ENCODE peak calls at places on chromosomes 1 and 21, in ten cellular contexts. I is tibial artery; G is GM23338; O is AG09309; H is lung; M is vagina; X is CD8-positive, alpha-beta T cell; Z is left ventricle myocardium inferior; F is mucosa of descending colon; S is stomach. K is an unnamed sample.

GRCh38 chr1:25731626-25732370 is 68.2 kb upstream of the SELENON start:
- DNase-seq in I (no peak), G (no peak), O (no peak), H (no peak), M (no peak), X (no peak), Z (no peak), F (no peak), S (no peak), K (no peak)

GRCh38 chr1:26915204-26915842 is 1.5 kb upstream of the NR0B2 start:
- DNase-seq in I (no peak), G (no peak), O (no peak), H (peak), M (no peak), X (no peak), Z (peak), F (peak), S (peak), K (no peak)

GRCh38 chr1:156964431-156964830 is 44.0 kb downstream of the LRRC71 start:
- DNase-seq in I (no peak), G (no peak), O (no peak), H (no peak), M (no peak), X (no peak), Z (no peak), F (no peak), S (no peak), K (no peak)

GRCh38 chr1:15101112-15101760 is 52.3 kb upstream of the TMEM51 start:
- DNase-seq in I (no peak), G (no peak), O (no peak), H (no peak), M (no peak), X (no peak), Z (no peak), F (no peak), S (no peak), K (no peak)

GRCh38 chr1:228020686-228021525 is 14.1 kb downstream of the WNT3A start:
- DNase-seq in I (no peak), G (no peak), O (no peak), H (no peak), M (no peak), X (no peak), Z (no peak), F (no peak), S (no peak), K (no peak)

GRCh38 chr1:177032434-177032833 is 132.1 kb downstream of the ASTN1 start:
- DNase-seq in I (no peak), G (no peak), O (no peak), H (no peak), M (no peak), X (no peak), Z (no peak), F (no peak), S (no peak), K (no peak)

GRCh38 chr1:20402585-20403422 is 83.2 kb downstream of the CAMK2N1 start:
- DNase-seq in I (no peak), G (no peak), O (no peak), H (no peak), M (no peak), X (peak), Z (no peak), F (no peak), S (no peak), K (no peak)

GRCh38 chr21:28904961-28905435 is 87.7 kb downstream of the LTN1 start:
- DNase-seq in I (no peak), G (no peak), O (no peak), H (no peak), M (no peak), X (no peak), Z (no peak), F (peak), S (no peak), K (no peak)

GRCh38 chr1:176801553-176802020 is 338.6 kb downstream of the PAPPA2 start:
- DNase-seq in I (peak), G (no peak), O (no peak), H (no peak), M (no peak), X (no peak), Z (no peak), F (no peak), S (no peak), K (no peak)

GRCh38 chr1:203202431-203203245 is 16.1 kb upstream of the CHI3L1 start:
- DNase-seq in I (peak), G (no peak), O (peak), H (peak), M (no peak), X (no peak), Z (peak), F (peak), S (peak), K (no peak)

GRCh38 chr1:174191255-174191906 is 32.1 kb downstream of the RABGAP1L start:
- DNase-seq in I (no peak), G (no peak), O (peak), H (no peak), M (no peak), X (no peak), Z (no peak), F (no peak), S (no peak), K (peak)

GRCh38 chr21:29664615-29665014 is 275.2 kb downstream of the GRIK1 start:
- DNase-seq in I (no peak), G (no peak), O (no peak), H (no peak), M (no peak), X (no peak), Z (no peak), F (no peak), S (no peak), K (no peak)

GRCh38 chr21:29829514-29830255 is 110.1 kb downstream of the GRIK1 start:
- DNase-seq in I (no peak), G (no peak), O (no peak), H (no peak), M (no peak), X (no peak), Z (no peak), F (no peak), S (no peak), K (no peak)

GRCh38 chr1:230581446-230582079 is 60.7 kb upstream of the COG2 start:
- DNase-seq in I (no peak), G (peak), O (no peak), H (no peak), M (no peak), X (no peak), Z (no peak), F (no peak), S (no peak), K (no peak)

GRCh38 chr21:27425574-27425973 is 458.7 kb upstream of the ADAMTS5 start:
- DNase-seq in I (no peak), G (no peak), O (peak), H (no peak), M (no peak), X (no peak), Z (no peak), F (no peak), S (no peak), K (no peak)

GRCh38 chr1:197913495-197914276 is 3.5 kb upstream of the LHX9 start:
- DNase-seq in I (no peak), G (peak), O (no peak), H (no peak), M (no peak), X (no peak), Z (no peak), F (no peak), S (no peak), K (no peak)

GRCh38 chr1:209895709-209896108 is 42.3 kb upstream of the SYT14 start:
- DNase-seq in I (no peak), G (no peak), O (peak), H (no peak), M (no peak), X (no peak), Z (no peak), F (no peak), S (no peak), K (peak)

GRCh38 chr1:154714638-154715037 is 106.7 kb upstream of the ADAR start:
- DNase-seq in I (peak), G (peak), O (no peak), H (no peak), M (no peak), X (no peak), Z (no peak), F (no peak), S (peak), K (no peak)

GRCh38 chr1:105260018-105260417 is 1510.3 kb downstream of the AMY1C start:
- DNase-seq in I (no peak), G (no peak), O (no peak), H (no peak), M (no peak), X (no peak), Z (no peak), F (no peak), S (no peak), K (no peak)

GRCh38 chr1:66528580-66528979 is 5.4 kb upstream of the SGIP1 start:
- DNase-seq in I (no peak), G (no peak), O (no peak), H (no peak), M (no peak), X (no peak), Z (no peak), F (no peak), S (no peak), K (no peak)

GRCh38 chr1:45928486-45929205 is 125.2 kb downstream of the MAST2 start:
- DNase-seq in I (no peak), G (no peak), O (no peak), H (no peak), M (no peak), X (no peak), Z (no peak), F (no peak), S (no peak), K (no peak)

GRCh38 chr21:45460611-45461368 is 55.8 kb downstream of the COL18A1 start:
- DNase-seq in I (no peak), G (no peak), O (peak), H (no peak), M (no peak), X (no peak), Z (no peak), F (no peak), S (no peak), K (peak)

GRCh38 chr1:181662606-181663005 is 179.3 kb downstream of the CACNA1E start:
- DNase-seq in I (no peak), G (no peak), O (no peak), H (no peak), M (no peak), X (no peak), Z (no peak), F (no peak), S (no peak), K (no peak)

GRCh38 chr1:84634536-84635205 is 55.6 kb downstream of the SSX2IP start:
- DNase-seq in I (no peak), G (peak), O (no peak), H (no peak), M (no peak), X (no peak), Z (no peak), F (peak), S (no peak), K (no peak)

GRCh38 chr1:164786980-164787833 is 228.2 kb downstream of the PBX1 start:
- DNase-seq in I (peak), G (peak), O (peak), H (peak), M (no peak), X (peak), Z (peak), F (peak), S (peak), K (no peak)

GRCh38 chr21:33858672-33859372 is 56.8 kb downstream of the ATP5PO start:
- DNase-seq in I (peak), G (no peak), O (no peak), H (no peak), M (no peak), X (no peak), Z (no peak), F (no peak), S (no peak), K (no peak)

GRCh38 chr1:245154429-245155185 is at the start of gene KIF26B:
- DNase-seq in I (no peak), G (peak), O (no peak), H (no peak), M (no peak), X (no peak), Z (no peak), F (peak), S (no peak), K (no peak)

GRCh38 chr1:221439734-221440436 is 302.0 kb downstream of the DUSP10 start:
- DNase-seq in I (no peak), G (no peak), O (peak), H (no peak), M (no peak), X (no peak), Z (no peak), F (no peak), S (no peak), K (peak)

GRCh38 chr1:66265796-66266195 is 268.2 kb upstream of the SGIP1 start:
- DNase-seq in I (no peak), G (no peak), O (no peak), H (no peak), M (no peak), X (no peak), Z (no peak), F (no peak), S (no peak), K (no peak)

GRCh38 chr1:112849967-112850641 is 105.9 kb downstream of the SLC16A1 start:
- DNase-seq in I (no peak), G (peak), O (no peak), H (no peak), M (no peak), X (no peak), Z (no peak), F (no peak), S (no peak), K (no peak)

GRCh38 chr1:246219508-246220030 is 287.5 kb downstream of the SMYD3 start:
- DNase-seq in I (no peak), G (peak), O (no peak), H (no peak), M (no peak), X (no peak), Z (no peak), F (no peak), S (no peak), K (peak)

GRCh38 chr1:41240806-41241747 is 1.0 kb downstream of the SCMH1 start:
- DNase-seq in I (peak), G (peak), O (no peak), H (peak), M (no peak), X (peak), Z (peak), F (peak), S (peak), K (no peak)

GRCh38 chr1:21935891-21936365 is 1.2 kb downstream of the HSPG2 start:
- DNase-seq in I (no peak), G (peak), O (no peak), H (no peak), M (no peak), X (no peak), Z (no peak), F (peak), S (peak), K (no peak)

GRCh38 chr1:118988186-118989005 is at the start of gene TBX15:
- DNase-seq in I (peak), G (peak), O (no peak), H (no peak), M (no peak), X (no peak), Z (no peak), F (no peak), S (no peak), K (no peak)

GRCh38 chr1:155050560-155051341 is at the start of gene ADAM15:
- DNase-seq in I (peak), G (peak), O (no peak), H (peak), M (no peak), X (peak), Z (peak), F (peak), S (peak), K (no peak)

GRCh38 chr1:32291145-32291707 is 657 bp upstream of the HDAC1 start:
- DNase-seq in I (no peak), G (no peak), O (no peak), H (no peak), M (no peak), X (no peak), Z (no peak), F (no peak), S (no peak), K (no peak)
- H3K4me3 ChIP-seq in I (peak), G (peak), O (peak), H (no peak), M (peak), X (peak), Z (peak), F (peak), S (peak), K (peak)

DNA sequence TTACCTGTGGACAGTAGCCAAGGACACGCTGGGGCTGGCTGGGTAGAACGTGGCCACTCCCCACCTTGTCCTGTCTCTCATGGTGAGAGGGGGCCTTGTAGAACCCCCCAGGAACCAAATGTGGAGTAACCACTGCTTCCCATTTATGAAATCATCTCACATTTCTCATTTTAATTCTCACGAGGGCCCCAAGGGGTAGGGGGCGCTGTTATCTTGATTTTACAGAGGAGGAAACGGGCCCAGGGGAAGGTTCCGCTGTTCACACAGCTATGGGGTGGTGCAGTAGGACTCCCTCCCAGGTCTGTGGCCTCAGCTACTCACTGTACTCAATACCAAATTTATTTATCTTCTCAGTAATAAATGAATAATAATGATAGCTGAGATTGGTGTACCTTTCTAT is 5.5 kb downstream of the SMPDL3B start:
- DNase-seq in I (peak), G (peak), O (no peak), H (no peak), M (no peak), X (peak), Z (peak), F (no peak), S (peak), K (no peak)
- TF ChIP-seq CTCF in I (no peak), G (peak), O (peak), H (peak), M (no peak), X (peak), Z (peak), F (no peak), S (no peak), K (peak)

DNA sequence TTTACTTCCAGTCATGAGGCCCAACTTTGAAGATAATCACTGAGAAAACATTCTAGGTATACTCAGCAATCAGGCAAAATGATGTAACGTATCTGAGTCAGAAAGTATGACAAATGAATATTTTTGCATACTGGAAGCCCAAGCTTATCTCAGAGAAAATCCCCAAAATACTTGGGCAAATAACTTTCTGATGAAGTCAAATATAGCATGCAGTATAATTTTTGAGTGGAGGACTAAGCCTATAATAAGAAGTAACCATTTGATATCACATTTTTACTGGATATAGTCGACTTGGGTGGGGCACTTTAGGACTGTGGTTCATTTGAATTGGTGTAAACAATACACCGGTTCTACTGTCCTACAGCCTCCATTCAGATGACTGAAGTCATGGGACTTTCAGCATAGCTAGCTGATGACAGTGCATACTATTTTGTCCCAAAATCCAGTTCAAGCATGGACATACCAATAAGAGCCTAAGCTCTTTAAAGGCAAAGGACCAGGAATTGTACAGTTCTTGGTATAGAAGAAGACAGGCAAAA is 2.3 kb upstream of the GADD45A start:
- DNase-seq in I (no peak), G (no peak), O (peak), H (no peak), M (no peak), X (no peak), Z (no peak), F (no peak), S (no peak), K (no peak)
- H3K4me3 ChIP-seq in I (no peak), G (no peak), O (no peak), H (no peak), M (no peak), X (no peak), Z (no peak), F (no peak), S (no peak), K (no peak)

GRCh38 chr1:92901699-92902405 is 59.4 kb downstream of the DIPK1A start:
- DNase-seq in I (no peak), G (no peak), O (no peak), H (no peak), M (no peak), X (no peak), Z (no peak), F (no peak), S (no peak), K (no peak)

GRCh38 chr1:92900539-92900938 is 60.7 kb downstream of the DIPK1A start:
- DNase-seq in I (no peak), G (peak), O (no peak), H (no peak), M (no peak), X (no peak), Z (no peak), F (no peak), S (no peak), K (no peak)

GRCh38 chr1:92899780-92900179 is 61.5 kb downstream of the DIPK1A start:
- DNase-seq in I (no peak), G (no peak), O (no peak), H (no peak), M (no peak), X (no peak), Z (no peak), F (no peak), S (no peak), K (no peak)

GRCh38 chr1:92903765-92904164 is 57.5 kb downstream of the DIPK1A start:
- DNase-seq in I (no peak), G (no peak), O (no peak), H (no peak), M (no peak), X (no peak), Z (no peak), F (no peak), S (no peak), K (no peak)

DNA sequence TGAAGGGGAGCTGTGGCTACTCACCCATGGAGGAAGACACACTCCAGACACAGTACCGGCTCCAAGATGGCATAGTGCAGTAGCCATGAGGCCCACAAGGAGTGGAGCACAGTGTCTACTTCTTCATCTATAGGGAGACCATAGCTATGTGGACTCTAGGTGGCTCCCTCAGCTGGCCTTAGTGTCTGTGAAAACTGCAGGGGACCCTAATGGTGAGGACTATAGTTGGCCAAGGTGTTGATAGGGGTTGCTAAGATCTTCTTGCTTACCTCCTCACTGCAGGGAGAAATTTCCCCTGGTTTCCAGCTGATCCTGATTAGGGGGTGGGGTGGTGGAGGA is 58.9 kb downstream of the DIPK1A start:
- DNase-seq in I (no peak), G (no peak), O (no peak), H (no peak), M (no peak), X (no peak), Z (no peak), F (no peak), S (no peak), K (no peak)
- TF ChIP-seq CTCF in I (no peak), G (peak), O (no peak), H (no peak), M (no peak), X (no peak), Z (no peak), F (no peak), S (no peak), K (no peak)

GRCh38 chr1:23930270-23930669 is 17.1 kb upstream of the CNR2 start:
- DNase-seq in I (no peak), G (no peak), O (no peak), H (no peak), M (no peak), X (no peak), Z (no peak), F (no peak), S (no peak), K (no peak)
- H3K4me3 ChIP-seq in I (no peak), G (no peak), O (no peak), H (no peak), M (no peak), X (no peak), Z (no peak), F (no peak), S (no peak), K (no peak)